ENCODE peak calls at places on chromosomes 6 and 20, in seven cellular contexts. One of them, this sample, is unnamed.
A peak's percentile ranks its signal among the peaks of the same experiment; 100 is the strongest.

GRCh38 chr6:133892444-133893323 is 3.8 kb downstream of the TCF21 start:
- DNase-seq in GM23248: no peak
- DNase-seq in esophagus squamous epithelium: no peak
- DNase-seq in coronary artery: no peak
- DNase-seq in activated T-helper 9 cell treated with anti-CD3 and anti-CD28 coated beads, Interleukin-2, amount 50 U/mL, for 16 hours: no peak
- DNase-seq in GM10248: no peak
- DNase-seq in PC-3: no peak
- DNase-seq in this sample: no peak

GRCh38 chr6:32096087-32096393 is 13.1 kb downstream of the TNXB start:
- DNase-seq in GM23248: no peak
- DNase-seq in esophagus squamous epithelium: no peak
- DNase-seq in coronary artery: no peak
- DNase-seq in activated T-helper 9 cell treated with anti-CD3 and anti-CD28 coated beads, Interleukin-2, amount 50 U/mL, for 16 hours: no peak
- DNase-seq in GM10248: no peak
- DNase-seq in PC-3: no peak
- DNase-seq in this sample: no peak

GRCh38 chr6:129662980-129663431 is 47.0 kb downstream of the ARHGAP18 start:
- DNase-seq in GM23248: no peak
- DNase-seq in esophagus squamous epithelium: no peak
- DNase-seq in coronary artery: no peak
- DNase-seq in activated T-helper 9 cell treated with anti-CD3 and anti-CD28 coated beads, Interleukin-2, amount 50 U/mL, for 16 hours: no peak
- DNase-seq in GM10248: peak; percentile 35
- DNase-seq in PC-3: no peak
- DNase-seq in this sample: no peak

GRCh38 chr6:52176550-52176949 is 9.6 kb upstream of the IL17A start:
- DNase-seq in GM23248: no peak
- DNase-seq in esophagus squamous epithelium: no peak
- DNase-seq in coronary artery: no peak
- DNase-seq in activated T-helper 9 cell treated with anti-CD3 and anti-CD28 coated beads, Interleukin-2, amount 50 U/mL, for 16 hours: no peak
- DNase-seq in GM10248: no peak
- DNase-seq in PC-3: no peak
- DNase-seq in this sample: no peak

GRCh38 chr6:11384531-11385309 is 152.3 kb upstream of the NEDD9 start:
- DNase-seq in GM23248: peak; percentile 44
- DNase-seq in esophagus squamous epithelium: no peak
- DNase-seq in coronary artery: no peak
- DNase-seq in activated T-helper 9 cell treated with anti-CD3 and anti-CD28 coated beads, Interleukin-2, amount 50 U/mL, for 16 hours: no peak
- DNase-seq in GM10248: no peak
- DNase-seq in PC-3: no peak
- DNase-seq in this sample: no peak

GRCh38 chr20:47361268-47361665 is 4.8 kb upstream of the ZMYND8 start:
- DNase-seq in GM23248: no peak
- DNase-seq in esophagus squamous epithelium: no peak
- DNase-seq in coronary artery: no peak
- DNase-seq in activated T-helper 9 cell treated with anti-CD3 and anti-CD28 coated beads, Interleukin-2, amount 50 U/mL, for 16 hours: no peak
- DNase-seq in GM10248: no peak
- DNase-seq in PC-3: no peak
- DNase-seq in this sample: no peak

GRCh38 chr6:147283460-147283859 is 79.2 kb downstream of the STXBP5 start:
- DNase-seq in GM23248: peak; percentile 41
- DNase-seq in esophagus squamous epithelium: no peak
- DNase-seq in coronary artery: no peak
- DNase-seq in activated T-helper 9 cell treated with anti-CD3 and anti-CD28 coated beads, Interleukin-2, amount 50 U/mL, for 16 hours: no peak
- DNase-seq in GM10248: no peak
- DNase-seq in PC-3: peak; percentile 56
- DNase-seq in this sample: no peak

GRCh38 chr20:22698443-22698842 is 114.1 kb upstream of the FOXA2 start:
- DNase-seq in GM23248: peak; percentile 7
- DNase-seq in esophagus squamous epithelium: no peak
- DNase-seq in coronary artery: no peak
- DNase-seq in activated T-helper 9 cell treated with anti-CD3 and anti-CD28 coated beads, Interleukin-2, amount 50 U/mL, for 16 hours: no peak
- DNase-seq in GM10248: no peak
- DNase-seq in PC-3: peak; percentile 76
- DNase-seq in this sample: no peak

GRCh38 chr6:132282696-132283095 is 118.6 kb downstream of the MOXD1 start:
- DNase-seq in GM23248: no peak
- DNase-seq in esophagus squamous epithelium: no peak
- DNase-seq in coronary artery: no peak
- DNase-seq in activated T-helper 9 cell treated with anti-CD3 and anti-CD28 coated beads, Interleukin-2, amount 50 U/mL, for 16 hours: no peak
- DNase-seq in GM10248: no peak
- DNase-seq in PC-3: no peak
- DNase-seq in this sample: no peak

GRCh38 chr20:57996465-57996864 is 232.0 kb downstream of the ANKRD60 start:
- DNase-seq in GM23248: peak; percentile 53
- DNase-seq in esophagus squamous epithelium: no peak
- DNase-seq in coronary artery: no peak
- DNase-seq in activated T-helper 9 cell treated with anti-CD3 and anti-CD28 coated beads, Interleukin-2, amount 50 U/mL, for 16 hours: no peak
- DNase-seq in GM10248: no peak
- DNase-seq in PC-3: peak; percentile 49
- DNase-seq in this sample: no peak

GRCh38 chr20:1757072-1757471 is 99.5 kb upstream of the SIRPG start:
- DNase-seq in GM23248: no peak
- DNase-seq in esophagus squamous epithelium: no peak
- DNase-seq in coronary artery: no peak
- DNase-seq in activated T-helper 9 cell treated with anti-CD3 and anti-CD28 coated beads, Interleukin-2, amount 50 U/mL, for 16 hours: no peak
- DNase-seq in GM10248: no peak
- DNase-seq in PC-3: peak; percentile 39
- DNase-seq in this sample: no peak

GRCh38 chr20:64212750-64213149 is 42.8 kb upstream of the PCMTD2 start:
- DNase-seq in GM23248: peak; percentile 79
- DNase-seq in esophagus squamous epithelium: no peak
- DNase-seq in coronary artery: no peak
- DNase-seq in activated T-helper 9 cell treated with anti-CD3 and anti-CD28 coated beads, Interleukin-2, amount 50 U/mL, for 16 hours: no peak
- DNase-seq in GM10248: no peak
- DNase-seq in PC-3: no peak
- DNase-seq in this sample: no peak

GRCh38 chr6:122789078-122789861 is at the start of gene SMPDL3A:
- DNase-seq in GM23248: peak; percentile 84
- DNase-seq in esophagus squamous epithelium: no peak
- DNase-seq in coronary artery: peak; percentile 87
- DNase-seq in activated T-helper 9 cell treated with anti-CD3 and anti-CD28 coated beads, Interleukin-2, amount 50 U/mL, for 16 hours: no peak
- DNase-seq in GM10248: peak; percentile 58
- DNase-seq in PC-3: peak; percentile 72
- DNase-seq in this sample: peak; percentile 9

GRCh38 chr6:132084811-132085509 is 133.8 kb upstream of the CCN2 start:
- DNase-seq in GM23248: peak; percentile 93
- DNase-seq in esophagus squamous epithelium: no peak
- DNase-seq in coronary artery: no peak
- DNase-seq in activated T-helper 9 cell treated with anti-CD3 and anti-CD28 coated beads, Interleukin-2, amount 50 U/mL, for 16 hours: no peak
- DNase-seq in GM10248: peak; percentile 15
- DNase-seq in PC-3: peak; percentile 45
- DNase-seq in this sample: no peak

GRCh38 chr20:37358366-37359150 is 12.6 kb downstream of the SRC start:
- DNase-seq in GM23248: peak; percentile 77
- DNase-seq in esophagus squamous epithelium: no peak
- DNase-seq in coronary artery: peak; percentile 75
- DNase-seq in activated T-helper 9 cell treated with anti-CD3 and anti-CD28 coated beads, Interleukin-2, amount 50 U/mL, for 16 hours: no peak
- DNase-seq in GM10248: no peak
- DNase-seq in PC-3: peak; percentile 87
- DNase-seq in this sample: no peak

GRCh38 chr6:15523679-15524630 is 138.9 kb downstream of the DTNBP1 start:
- DNase-seq in GM23248: no peak
- DNase-seq in esophagus squamous epithelium: no peak
- DNase-seq in coronary artery: peak; percentile 28
- DNase-seq in activated T-helper 9 cell treated with anti-CD3 and anti-CD28 coated beads, Interleukin-2, amount 50 U/mL, for 16 hours: no peak
- DNase-seq in GM10248: no peak
- DNase-seq in PC-3: no peak
- DNase-seq in this sample: no peak

GRCh38 chr6:41976794-41977484 is 35.3 kb upstream of the CCND3 start:
- DNase-seq in GM23248: peak; percentile 77
- DNase-seq in esophagus squamous epithelium: no peak
- DNase-seq in coronary artery: no peak
- DNase-seq in activated T-helper 9 cell treated with anti-CD3 and anti-CD28 coated beads, Interleukin-2, amount 50 U/mL, for 16 hours: peak; percentile 13
- DNase-seq in GM10248: peak; percentile 31
- DNase-seq in PC-3: peak; percentile 84
- DNase-seq in this sample: no peak

GRCh38 chr6:3849681-3850450 is 693 bp downstream of the FAM50B start:
- DNase-seq in GM23248: peak; percentile 48
- DNase-seq in esophagus squamous epithelium: no peak
- DNase-seq in coronary artery: no peak
- DNase-seq in activated T-helper 9 cell treated with anti-CD3 and anti-CD28 coated beads, Interleukin-2, amount 50 U/mL, for 16 hours: no peak
- DNase-seq in GM10248: no peak
- DNase-seq in PC-3: no peak
- DNase-seq in this sample: no peak

GRCh38 chr6:30200551-30201281 is 12.5 kb downstream of the TRIM26 start:
- DNase-seq in GM23248: no peak
- DNase-seq in esophagus squamous epithelium: no peak
- DNase-seq in coronary artery: no peak
- DNase-seq in activated T-helper 9 cell treated with anti-CD3 and anti-CD28 coated beads, Interleukin-2, amount 50 U/mL, for 16 hours: no peak
- DNase-seq in GM10248: peak; percentile 69
- DNase-seq in PC-3: no peak
- DNase-seq in this sample: no peak

This sample was measured in thoracic aorta.